ENCODE peak calls at places on chromosomes 11 and 22, in four cellular contexts. F is A549, I is astrocyte, S is mammary epithelial cell. U is an unnamed sample.

GRCh38 chr11:76621866-76622265 is 48.7 kb downstream of the LRRC32 start:
- DNase-seq in F (no peak), S (no peak), I (peak; percentile 42), U (no peak)

GRCh38 chr11:12106101-12106500 is 4.3 kb upstream of the MICAL2 start:
- DNase-seq in I (no peak), S (no peak), F (no peak), U (no peak)

GRCh38 chr11:63877658-63878241 is 38.8 kb downstream of the MARK2 start:
- DNase-seq in F (no peak), I (no peak), S (no peak), U (no peak)

GRCh38 chr11:62680825-62681240 is 2.0 kb upstream of the UBXN1 start:
- DNase-seq in F (peak; percentile 80), I (peak; percentile 70), S (peak; percentile 57), U (peak; percentile 72)

GRCh38 chr11:117930668-117931330 is 1.6 kb upstream of the TMPRSS13 start:
- DNase-seq in S (no peak), F (no peak), I (no peak), U (no peak)

GRCh38 chr11:16775604-16776283 is 37.3 kb downstream of the C11orf58 start:
- DNase-seq in I (no peak), F (no peak), S (peak; percentile 29), U (no peak)

GRCh38 chr11:117833401-117833891 is 8.9 kb upstream of the FXYD2 start:
- DNase-seq in I (no peak), F (no peak), S (no peak), U (no peak)

GRCh38 chr22:37316405-37316804 is 34.1 kb downstream of the CYTH4 start:
- DNase-seq in S (no peak), F (no peak), I (no peak), U (no peak)

GRCh38 chr11:75394086-75394840 is 5.1 kb upstream of the RPS3 start:
- DNase-seq in I (no peak), F (no peak), S (no peak), U (no peak)

GRCh38 chr11:17386331-17387084 is 2.0 kb downstream of the KCNJ11 start:
- DNase-seq in I (no peak), F (peak; percentile 65), S (no peak), U (peak; percentile 12)

GRCh38 chr22:41722496-41722895 is 23.2 kb downstream of the MEI1 start:
- DNase-seq in S (no peak), F (no peak), I (no peak), U (peak; percentile 3)

GRCh38 chr11:77345621-77346020 is 44.1 kb upstream of the GDPD4 start:
- DNase-seq in S (peak; percentile 3), I (peak; percentile 94), F (no peak), U (peak; percentile 54)

DNA sequence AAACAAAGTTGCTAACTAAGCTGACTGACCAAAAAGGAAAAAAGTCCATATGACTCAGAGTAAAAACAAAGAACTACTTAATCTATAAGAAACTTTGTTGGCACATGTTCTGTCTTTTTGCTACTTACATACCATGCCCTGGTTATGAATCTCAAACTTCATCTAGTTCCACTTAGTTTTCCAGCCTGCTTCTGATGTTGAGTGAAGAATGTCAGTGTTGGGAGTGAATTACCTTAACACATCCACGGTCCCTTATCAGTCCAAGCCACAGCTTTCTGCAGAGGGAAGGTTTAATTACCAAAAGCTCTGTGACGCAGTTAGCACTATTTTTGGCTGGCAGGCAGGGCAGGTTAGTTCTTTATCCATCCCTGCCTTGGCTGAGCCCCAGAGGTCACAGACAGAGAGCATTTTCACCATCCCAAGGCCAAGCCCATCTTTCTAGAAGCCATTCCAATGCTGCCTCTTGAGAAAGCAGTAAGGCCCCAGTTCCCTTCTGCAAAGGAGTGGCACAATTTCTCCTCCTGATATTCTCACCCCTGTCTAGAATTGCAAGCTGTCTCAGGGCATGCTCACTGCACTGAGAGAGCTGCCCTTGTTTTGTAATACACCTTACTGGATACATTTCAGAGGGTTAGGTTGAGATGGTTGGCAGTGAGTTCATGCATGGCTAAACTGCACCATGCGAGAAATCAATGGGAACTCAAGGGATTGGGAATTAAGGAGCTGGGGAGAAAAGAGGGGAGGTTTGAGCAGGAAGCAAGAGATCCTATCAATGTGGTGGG is 67.1 kb downstream of the SLC1A2 start:
- DNase-seq in S (peak; percentile 73), F (no peak), I (peak; percentile 85), U (peak; percentile 41)
- H3K4me3 ChIP-seq in S (no peak overlapping the region), F (no peak overlapping the region), I (no peak overlapping the region), U (no peak overlapping the region)

GRCh38 chr22:48902983-48903650 is 924.6 kb downstream of the BRD1 start:
- DNase-seq in I (no peak), S (no peak), F (no peak), U (no peak)
- H3K9me3 ChIP-seq in I (no peaks in the 10 kb centered on the region), S (peaks cover 66% of the 10 kb centered on the region), F (no peaks in the 10 kb centered on the region), U (no peaks in the 10 kb centered on the region)

GRCh38 chr11:67306769-67307544 is 3.6 kb downstream of the SSH3 start:
- DNase-seq in F (no peak), I (no peak), S (no peak), U (no peak)

GRCh38 chr11:67303132-67303988 is at the start of gene SSH3:
- DNase-seq in I (peak; percentile 33), S (peak; percentile 70), F (peak; percentile 71), U (peak; percentile 75)

GRCh38 chr11:67303989-67304411 is 670 bp downstream of the SSH3 start:
- DNase-seq in I (no peak), F (no peak), S (peak; percentile 22), U (no peak)

GRCh38 chr11:67302571-67303131 is 679 bp upstream of the SSH3 start:
- DNase-seq in F (no peak), S (peak; percentile 21), I (no peak), U (no peak)

GRCh38 chr11:67304511-67305113 is 1.3 kb downstream of the SSH3 start:
- DNase-seq in F (no peak), I (no peak), S (no peak), U (no peak)
- H3K4me3 ChIP-seq in F (peak overlapping the region; percentile 93), I (peak overlapping the region; percentile 72), S (peak overlapping the region; percentile 89), U (no peak overlapping the region)

DNA sequence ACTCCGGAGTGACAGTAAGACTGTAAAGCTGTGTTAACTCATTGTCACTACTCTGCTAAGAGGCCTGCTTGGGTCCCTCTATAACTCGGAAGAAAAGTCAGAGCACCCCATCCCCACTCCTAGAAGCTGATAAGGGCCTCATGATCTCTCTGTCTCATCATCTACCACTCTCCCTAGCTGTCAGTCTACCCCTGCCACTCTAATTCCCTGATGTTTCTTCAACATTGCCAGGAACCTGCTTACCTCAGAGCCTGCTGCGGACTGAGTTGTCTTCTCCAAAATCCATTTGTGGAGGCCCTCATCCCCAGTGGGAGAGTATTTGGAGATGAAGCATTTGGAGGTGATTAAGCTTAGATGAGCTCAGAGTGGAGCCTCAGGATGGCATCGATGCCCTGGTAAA is 1092.2 kb downstream of the TBC1D22A start:
- DNase-seq in S (no peak), F (no peak), I (no peak), U (no peak)
- H3K9me3 ChIP-seq in S (peaks cover 38% of the 10 kb centered on the region), F (no peaks in the 10 kb centered on the region), I (no peaks in the 10 kb centered on the region), U (no peaks in the 10 kb centered on the region)

GRCh38 chr11:120881591-120881990 is 142.3 kb upstream of the TBCEL start:
- DNase-seq in S (no peak), F (no peak), I (peak; percentile 16), U (no peak)

GRCh38 chr11:120884290-120885020 is 139.4 kb upstream of the TBCEL start:
- DNase-seq in S (no peak), I (no peak), F (no peak), U (no peak)

GRCh38 chr11:120880791-120881190 is 143.1 kb upstream of the TBCEL start:
- DNase-seq in S (no peak), F (no peak), I (peak; percentile 31), U (no peak)

GRCh38 chr11:120882237-120882636 is 141.7 kb upstream of the TBCEL start:
- DNase-seq in S (no peak), I (no peak), F (no peak), U (no peak)

DNA sequence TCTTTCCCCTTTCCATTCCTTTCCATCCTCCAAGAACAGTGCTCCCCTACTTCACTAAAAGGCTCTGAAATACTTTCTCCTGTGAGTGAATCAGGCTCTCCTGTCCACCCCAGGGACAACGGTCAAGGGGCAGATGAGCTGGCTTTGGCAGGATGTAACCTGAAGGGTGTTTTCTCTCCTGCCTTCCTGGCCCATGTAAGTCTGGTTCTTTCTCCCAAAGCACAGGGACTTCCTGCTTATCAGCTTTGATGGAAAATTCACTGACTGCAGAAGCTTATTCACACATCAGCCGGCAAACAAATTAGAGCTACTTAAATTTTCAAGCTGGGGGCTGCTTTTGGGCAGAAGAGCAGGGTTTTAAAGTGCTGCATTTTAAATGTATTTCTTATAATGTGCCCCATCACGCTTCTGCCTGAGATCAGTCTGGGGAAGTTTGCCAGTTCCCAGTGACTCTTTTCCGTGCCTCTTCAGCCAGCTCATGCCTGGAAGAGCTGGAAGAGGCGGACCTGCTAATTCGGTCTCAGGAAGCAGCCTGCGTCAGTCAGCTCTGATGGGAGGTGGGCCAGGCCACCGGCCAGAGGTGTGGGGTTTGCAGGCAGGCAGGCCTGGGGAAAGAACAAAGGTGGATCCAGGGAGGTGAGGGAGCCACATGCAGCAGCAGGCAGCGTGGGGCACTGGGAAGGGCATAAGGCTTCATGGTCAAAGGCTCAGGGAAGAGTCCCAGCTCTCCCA is 140.3 kb upstream of the TBCEL start:
- DNase-seq in F (no peak), I (peak; percentile 67), S (peak; percentile 5), U (peak; percentile 82)
- H3K4me3 ChIP-seq in F (no peak overlapping the region), I (no peak overlapping the region), S (no peak overlapping the region), U (no peak overlapping the region)

GRCh38 chr11:125679837-125680236 is 810 bp downstream of the ACRV1 start:
- DNase-seq in I (no peak), S (no peak), F (no peak), U (no peak)

GRCh38 chr11:125679397-125679796 is 1.2 kb downstream of the ACRV1 start:
- DNase-seq in I (no peak), S (no peak), F (no peak), U (no peak)

GRCh38 chr11:125674210-125674609 is 6.4 kb downstream of the ACRV1 start:
- DNase-seq in S (no peak), F (no peak), I (no peak), U (no peak)

GRCh38 chr11:125671561-125671960 is 9.1 kb downstream of the ACRV1 start:
- DNase-seq in I (no peak), F (no peak), S (no peak), U (no peak)

GRCh38 chr11:125675196-125675595 is 5.5 kb downstream of the ACRV1 start:
- DNase-seq in S (no peak), I (no peak), F (no peak), U (no peak)
- H3K9me3 ChIP-seq in S (no peaks in the 10 kb centered on the region), I (no peaks in the 10 kb centered on the region), F (no peaks in the 10 kb centered on the region), U (no peaks in the 10 kb centered on the region)

DNA sequence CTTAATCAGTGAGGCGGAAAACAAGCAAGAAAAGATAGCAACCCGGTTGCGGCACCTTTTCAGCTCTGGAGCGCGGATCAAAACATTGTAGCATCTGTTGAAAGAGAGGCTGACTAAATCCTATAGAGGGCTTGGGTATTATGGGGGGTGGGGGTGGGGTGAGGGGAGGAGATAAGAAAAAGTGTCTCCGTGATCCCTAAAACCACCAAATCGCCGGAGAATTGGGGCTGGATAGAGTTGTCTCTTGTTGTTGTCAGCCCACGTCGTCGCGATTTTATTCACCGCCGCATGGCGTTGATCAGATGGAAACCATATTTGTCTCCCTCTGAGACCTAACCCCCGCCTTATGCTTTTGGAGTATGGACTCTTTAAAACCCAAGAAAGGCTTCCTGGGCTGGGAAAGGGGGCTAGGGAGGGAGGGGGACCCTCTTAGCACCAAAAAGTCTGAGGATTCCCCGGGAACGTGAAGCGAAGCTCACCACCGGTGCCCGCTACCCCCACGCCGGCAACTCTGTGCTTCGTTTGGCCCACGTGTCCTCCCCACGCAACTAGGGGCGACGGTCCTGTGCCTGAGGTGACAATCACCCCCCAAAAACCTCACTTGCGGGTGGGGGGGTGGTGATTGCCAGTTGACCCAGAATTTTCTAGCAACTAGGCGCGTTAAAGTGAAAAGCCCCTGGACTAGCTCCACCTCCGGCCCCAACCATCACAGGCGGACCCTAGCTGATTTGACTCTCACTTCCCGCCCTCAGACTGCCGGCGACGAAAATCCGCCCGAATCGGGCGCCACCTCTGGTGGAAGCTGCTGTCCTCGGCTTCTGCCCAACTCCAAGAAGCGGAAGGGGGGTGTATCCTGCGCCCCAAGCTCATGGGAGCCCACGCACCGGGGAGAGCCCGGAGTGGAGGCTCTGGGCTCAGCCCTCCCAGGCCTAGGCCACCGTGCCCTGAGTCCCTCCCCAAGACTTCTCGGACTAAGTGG is 12.8 kb downstream of the PAX6 start:
- DNase-seq in F (no peak), I (no peak), S (no peak), U (no peak)
- H3K4me3 ChIP-seq in F (no peak overlapping the region), I (no peak overlapping the region), S (no peak overlapping the region), U (no peak overlapping the region)